ENCODE peak calls at places on chromosomes 1 and 21, in four cellular contexts. One of them, this sample, is unnamed.

GRCh38 chr1:94806451-94806861 is 13.7 kb upstream of the SLC44A3 start:
- DNase-seq in lung: no peak
- DNase-seq in HuH-7.5: no peak
- DNase-seq in GM20000: no peak
- DNase-seq in this sample: peak

GRCh38 chr1:201218409-201218808 is 27.8 kb downstream of the IGFN1 start:
- DNase-seq in lung: no peak
- DNase-seq in HuH-7.5: no peak
- DNase-seq in GM20000: no peak
- DNase-seq in this sample: no peak

GRCh38 chr1:162631546-162632233 is 574 bp upstream of the DDR2 start:
- DNase-seq in lung: no peak
- DNase-seq in HuH-7.5: no peak
- DNase-seq in GM20000: no peak
- DNase-seq in this sample: peak

GRCh38 chr21:43329361-43330269 is 97.3 kb downstream of the SIK1 start:
- DNase-seq in lung: no peak
- DNase-seq in HuH-7.5: no peak
- DNase-seq in GM20000: no peak
- DNase-seq in this sample: no peak

GRCh38 chr1:118881751-118882150 is 106.4 kb downstream of the TBX15 start:
- DNase-seq in lung: no peak
- DNase-seq in HuH-7.5: no peak
- DNase-seq in GM20000: no peak
- DNase-seq in this sample: no peak

GRCh38 chr1:201964266-201964665 is 9.0 kb downstream of the TIMM17A start:
- DNase-seq in lung: no peak
- DNase-seq in HuH-7.5: no peak
- DNase-seq in GM20000: no peak
- DNase-seq in this sample: peak

GRCh38 chr1:35657851-35658250 is 16.5 kb upstream of the PSMB2 start:
- DNase-seq in lung: no peak
- DNase-seq in HuH-7.5: no peak
- DNase-seq in GM20000: no peak
- DNase-seq in this sample: no peak

GRCh38 chr1:94898486-94899385 is 28.2 kb downstream of the CNN3 start:
- DNase-seq in lung: peak
- DNase-seq in HuH-7.5: no peak
- DNase-seq in GM20000: no peak
- DNase-seq in this sample: no peak

GRCh38 chr1:45512641-45513054 is 9.0 kb downstream of the PRDX1 start:
- DNase-seq in lung: peak
- DNase-seq in HuH-7.5: no peak
- DNase-seq in GM20000: peak
- DNase-seq in this sample: peak

GRCh38 chr1:228364706-228365213 is 41.9 kb downstream of the TRIM11 start:
- DNase-seq in lung: no peak
- DNase-seq in HuH-7.5: no peak
- DNase-seq in GM20000: no peak
- DNase-seq in this sample: no peak